ENCODE peak calls at places on chromosomes 1 and 21, in ten cellular contexts. C is stimulated activated CD8-positive, alpha-beta memory T cell treated with anti-CD3 and anti-CD28 coated beads, Interleukin-12 subunit alpha, Interleukin-12 subunit beta, amount 100 ng/mL, for 4 hours; D is NCI-H2029; E is H4; K is anterior cingulate cortex; T is PC-9; U is NAMALWA; V is left ventricle myocardium superior; N is ascending aorta; F is activated CD8-positive, alpha-beta memory T cell treated with anti-CD3 and anti-CD28 coated beads, Interleukin-2, amount 10 ng/mL, durations not matched to agents 7 days and 5 days. W is an unnamed sample.

GRCh38 chr1:26761217-26761616 is 26.5 kb upstream of the PIGV start:
- DNase-seq in C (no peak), D (no peak), E (no peak), K (no peak), T (no peak), U (no peak), V (no peak), N (no peak), F (no peak), W (no peak)

GRCh38 chr1:166730299-166730888 is 108.9 kb upstream of the POGK start:
- DNase-seq in C (no peak), D (no peak), E (peak), K (no peak), T (no peak), U (peak), V (no peak), N (no peak), F (no peak), W (no peak)

GRCh38 chr1:203069028-203069804 is 16.6 kb downstream of the MYOG start:
- DNase-seq in C (no peak), D (no peak), E (no peak), K (no peak), T (no peak), U (peak), V (no peak), N (no peak), F (no peak), W (no peak)

GRCh38 chr1:33346921-33347649 is 26.2 kb upstream of the A3GALT2 start:
- DNase-seq in C (no peak), D (peak), E (peak), K (no peak), T (peak), U (no peak), V (no peak), N (no peak), F (no peak), W (no peak)

GRCh38 chr1:157193702-157194391 is 55.7 kb upstream of the ETV3 start:
- DNase-seq in C (no peak), D (peak), E (peak), K (no peak), T (peak), U (peak), V (peak), N (no peak), F (peak), W (no peak)

GRCh38 chr1:9542425-9542824 is 3.2 kb downstream of the SLC25A33 start:
- DNase-seq in C (no peak), D (no peak), E (no peak), K (no peak), T (no peak), U (peak), V (no peak), N (no peak), F (no peak), W (no peak)

GRCh38 chr1:214123061-214123784 is 135.4 kb downstream of the PROX1 start:
- DNase-seq in C (no peak), D (peak), E (peak), K (no peak), T (peak), U (peak), V (peak), N (no peak), F (no peak), W (peak)

GRCh38 chr1:43987159-43988022 is 4.0 kb upstream of the CCDC24 start:
- DNase-seq in C (no peak), D (no peak), E (no peak), K (no peak), T (no peak), U (no peak), V (no peak), N (no peak), F (no peak), W (no peak)

GRCh38 chr1:29757866-29758763 is 521.8 kb downstream of the PTPRU start:
- DNase-seq in C (no peak), D (no peak), E (no peak), K (no peak), T (no peak), U (no peak), V (no peak), N (no peak), F (peak), W (no peak)

GRCh38 chr1:208717490-208717889 is 473.3 kb upstream of the PLXNA2 start:
- DNase-seq in C (no peak), D (no peak), E (no peak), K (no peak), T (no peak), U (no peak), V (no peak), N (no peak), F (no peak), W (no peak)

GRCh38 chr21:46077674-46078101 is 20.2 kb upstream of the COL6A2 start:
- DNase-seq in C (no peak), D (no peak), E (no peak), K (no peak), T (no peak), U (no peak), V (no peak), N (no peak), F (peak), W (no peak)

GRCh38 chr1:100034465-100034864 is 64.7 kb downstream of the SLC35A3 start:
- DNase-seq in C (no peak), D (peak), E (no peak), K (no peak), T (no peak), U (peak), V (no peak), N (no peak), F (no peak), W (no peak)

GRCh38 chr21:25563399-25564116 is 43.7 kb downstream of the MRPL39 start:
- DNase-seq in C (no peak), D (no peak), E (no peak), K (no peak), T (no peak), U (peak), V (no peak), N (no peak), F (peak), W (peak)

GRCh38 chr1:207745839-207746767 is 5.8 kb upstream of the CD46 start:
- DNase-seq in C (no peak), D (no peak), E (no peak), K (no peak), T (peak), U (no peak), V (no peak), N (no peak), F (no peak), W (no peak)

GRCh38 chr1:8040586-8040985 is 14.5 kb upstream of the ERRFI1 start:
- DNase-seq in C (no peak), D (peak), E (peak), K (no peak), T (peak), U (no peak), V (peak), N (peak), F (no peak), W (no peak)

GRCh38 chr1:54332781-54333585 is 73.2 kb downstream of the SSBP3 start:
- DNase-seq in C (no peak), D (peak), E (no peak), K (no peak), T (no peak), U (no peak), V (peak), N (no peak), F (no peak), W (no peak)

GRCh38 chr1:24351247-24351646 is 32.1 kb downstream of the GRHL3 start:
- DNase-seq in C (no peak), D (no peak), E (no peak), K (no peak), T (no peak), U (no peak), V (no peak), N (no peak), F (peak), W (no peak)

GRCh38 chr1:168225476-168226190 is at the start of gene SFT2D2:
- DNase-seq in C (peak), D (peak), E (peak), K (peak), T (peak), U (peak), V (peak), N (peak), F (peak), W (peak)

GRCh38 chr1:25095635-25096200 is 136.6 kb downstream of the SYF2 start:
- DNase-seq in C (no peak), D (no peak), E (no peak), K (no peak), T (no peak), U (no peak), V (no peak), N (no peak), F (peak), W (no peak)

W was measured in central memory CD4-positive, alpha-beta T cell.